ENCODE peak calls at places on chromosomes 16 and 17, in seven cellular contexts. One of them, this sample, is unnamed.

GRCh38 chr17:40448639-40449261 is 5.5 kb downstream of the IGFBP4 start:
- DNase-seq in nephron progenitor cell: no peak
- DNase-seq in lung: peak
- DNase-seq in MCF 10A: no peak
- DNase-seq in CD4-positive, alpha-beta T cell: no peak
- DNase-seq in BE2C: no peak
- DNase-seq in testis: no peak
- DNase-seq in this sample: no peak

GRCh38 chr17:8994319-8994718 is 27.0 kb upstream of the NTN1 start:
- DNase-seq in lung: peak
- DNase-seq in BE2C: peak
- DNase-seq in nephron progenitor cell: peak
- DNase-seq in CD4-positive, alpha-beta T cell: peak
- DNase-seq in MCF 10A: peak
- DNase-seq in testis: peak
- DNase-seq in this sample: peak

GRCh38 chr17:8875957-8876356 is 8.5 kb upstream of the PIK3R6 start:
- DNase-seq in lung: no peak
- DNase-seq in nephron progenitor cell: no peak
- DNase-seq in BE2C: no peak
- DNase-seq in CD4-positive, alpha-beta T cell: no peak
- DNase-seq in MCF 10A: no peak
- DNase-seq in testis: no peak
- DNase-seq in this sample: no peak

GRCh38 chr17:19897901-19898300 is 30.2 kb upstream of the ULK2 start:
- DNase-seq in nephron progenitor cell: no peak
- DNase-seq in BE2C: no peak
- DNase-seq in testis: no peak
- DNase-seq in MCF 10A: peak
- DNase-seq in CD4-positive, alpha-beta T cell: no peak
- DNase-seq in lung: no peak
- DNase-seq in this sample: no peak

GRCh38 chr17:64377769-64378282 is 12.8 kb downstream of the PECAM1 start:
- DNase-seq in MCF 10A: peak
- DNase-seq in lung: no peak
- DNase-seq in testis: no peak
- DNase-seq in CD4-positive, alpha-beta T cell: no peak
- DNase-seq in nephron progenitor cell: no peak
- DNase-seq in BE2C: no peak
- DNase-seq in this sample: no peak

GRCh38 chr17:81646869-81647600 is 9.3 kb downstream of the PDE6G start:
- DNase-seq in lung: no peak
- DNase-seq in CD4-positive, alpha-beta T cell: no peak
- DNase-seq in BE2C: no peak
- DNase-seq in testis: no peak
- DNase-seq in nephron progenitor cell: no peak
- DNase-seq in MCF 10A: no peak
- DNase-seq in this sample: no peak

GRCh38 chr17:72782985-72783701 is 309.3 kb downstream of the SLC39A11 start:
- DNase-seq in nephron progenitor cell: no peak
- DNase-seq in CD4-positive, alpha-beta T cell: no peak
- DNase-seq in lung: no peak
- DNase-seq in MCF 10A: no peak
- DNase-seq in testis: no peak
- DNase-seq in BE2C: peak
- DNase-seq in this sample: no peak

GRCh38 chr16:1309888-1310831 is 724 bp downstream of the UBE2I start:
- DNase-seq in MCF 10A: peak
- DNase-seq in nephron progenitor cell: no peak
- DNase-seq in BE2C: no peak
- DNase-seq in CD4-positive, alpha-beta T cell: no peak
- DNase-seq in testis: peak
- DNase-seq in lung: peak
- DNase-seq in this sample: no peak

GRCh38 chr17:47240375-47240764 is 13.3 kb upstream of the ITGB3 start:
- DNase-seq in CD4-positive, alpha-beta T cell: no peak
- DNase-seq in nephron progenitor cell: no peak
- DNase-seq in testis: no peak
- DNase-seq in lung: no peak
- DNase-seq in BE2C: no peak
- DNase-seq in MCF 10A: no peak
- DNase-seq in this sample: no peak

GRCh38 chr16:57476546-57477410 is 9.5 kb downstream of the DOK4 start:
- DNase-seq in lung: no peak
- DNase-seq in testis: no peak
- DNase-seq in nephron progenitor cell: no peak
- DNase-seq in MCF 10A: no peak
- DNase-seq in BE2C: peak
- DNase-seq in CD4-positive, alpha-beta T cell: no peak
- DNase-seq in this sample: no peak

GRCh38 chr16:68436581-68436980 is 11.7 kb downstream of the SMPD3 start:
- DNase-seq in lung: no peak
- DNase-seq in BE2C: no peak
- DNase-seq in CD4-positive, alpha-beta T cell: no peak
- DNase-seq in nephron progenitor cell: no peak
- DNase-seq in MCF 10A: peak
- DNase-seq in testis: no peak
- DNase-seq in this sample: no peak

GRCh38 chr17:50149425-50150353 is 788 bp downstream of the PPP1R9B start:
- DNase-seq in testis: no peak
- DNase-seq in lung: peak
- DNase-seq in CD4-positive, alpha-beta T cell: no peak
- DNase-seq in MCF 10A: peak
- DNase-seq in nephron progenitor cell: peak
- DNase-seq in BE2C: peak
- DNase-seq in this sample: peak

GRCh38 chr16:57801098-57801855 is 1.0 kb downstream of the KIFC3 start:
- DNase-seq in lung: no peak
- DNase-seq in CD4-positive, alpha-beta T cell: no peak
- DNase-seq in BE2C: no peak
- DNase-seq in testis: no peak
- DNase-seq in MCF 10A: peak
- DNase-seq in nephron progenitor cell: no peak
- DNase-seq in this sample: no peak

GRCh38 chr17:75067856-75068255 is 19.9 kb upstream of the SLC16A5 start:
- DNase-seq in testis: no peak
- DNase-seq in lung: no peak
- DNase-seq in MCF 10A: no peak
- DNase-seq in nephron progenitor cell: no peak
- DNase-seq in BE2C: no peak
- DNase-seq in CD4-positive, alpha-beta T cell: no peak
- DNase-seq in this sample: no peak

GRCh38 chr16:87174061-87174460 is 143.1 kb downstream of the C16orf95 start:
- DNase-seq in lung: no peak
- DNase-seq in BE2C: no peak
- DNase-seq in MCF 10A: no peak
- DNase-seq in testis: no peak
- DNase-seq in CD4-positive, alpha-beta T cell: no peak
- DNase-seq in nephron progenitor cell: no peak
- DNase-seq in this sample: no peak

GRCh38 chr16:67847064-67847861 is at the start of gene CENPT:
- DNase-seq in CD4-positive, alpha-beta T cell: no peak
- DNase-seq in nephron progenitor cell: no peak
- DNase-seq in MCF 10A: peak
- DNase-seq in BE2C: peak
- DNase-seq in lung: peak
- DNase-seq in testis: peak
- DNase-seq in this sample: no peak

GRCh38 chr17:60435244-60436170 is 13.2 kb downstream of the CHCT1 start:
- DNase-seq in CD4-positive, alpha-beta T cell: peak
- DNase-seq in testis: peak
- DNase-seq in nephron progenitor cell: peak
- DNase-seq in lung: peak
- DNase-seq in MCF 10A: peak
- DNase-seq in BE2C: peak
- DNase-seq in this sample: peak

GRCh38 chr16:21277927-21278706 is at the start of gene CRYM:
- DNase-seq in lung: peak
- DNase-seq in CD4-positive, alpha-beta T cell: no peak
- DNase-seq in MCF 10A: no peak
- DNase-seq in testis: peak
- DNase-seq in nephron progenitor cell: peak
- DNase-seq in BE2C: peak
- DNase-seq in this sample: peak

GRCh38 chr16:21281698-21282389 is 3.8 kb upstream of the CRYM start:
- DNase-seq in CD4-positive, alpha-beta T cell: no peak
- DNase-seq in nephron progenitor cell: no peak
- DNase-seq in testis: no peak
- DNase-seq in MCF 10A: no peak
- DNase-seq in lung: no peak
- DNase-seq in BE2C: no peak
- DNase-seq in this sample: no peak

GRCh38 chr16:21284414-21284813 is 6.3 kb upstream of the CRYM start:
- DNase-seq in testis: no peak
- DNase-seq in BE2C: no peak
- DNase-seq in MCF 10A: no peak
- DNase-seq in lung: no peak
- DNase-seq in nephron progenitor cell: no peak
- DNase-seq in CD4-positive, alpha-beta T cell: no peak
- DNase-seq in this sample: no peak

GRCh38 chr16:21279501-21279900 is 1.4 kb upstream of the CRYM start:
- DNase-seq in CD4-positive, alpha-beta T cell: no peak
- DNase-seq in BE2C: no peak
- DNase-seq in lung: no peak
- DNase-seq in testis: no peak
- DNase-seq in MCF 10A: no peak
- DNase-seq in nephron progenitor cell: no peak
- DNase-seq in this sample: no peak

DNA sequence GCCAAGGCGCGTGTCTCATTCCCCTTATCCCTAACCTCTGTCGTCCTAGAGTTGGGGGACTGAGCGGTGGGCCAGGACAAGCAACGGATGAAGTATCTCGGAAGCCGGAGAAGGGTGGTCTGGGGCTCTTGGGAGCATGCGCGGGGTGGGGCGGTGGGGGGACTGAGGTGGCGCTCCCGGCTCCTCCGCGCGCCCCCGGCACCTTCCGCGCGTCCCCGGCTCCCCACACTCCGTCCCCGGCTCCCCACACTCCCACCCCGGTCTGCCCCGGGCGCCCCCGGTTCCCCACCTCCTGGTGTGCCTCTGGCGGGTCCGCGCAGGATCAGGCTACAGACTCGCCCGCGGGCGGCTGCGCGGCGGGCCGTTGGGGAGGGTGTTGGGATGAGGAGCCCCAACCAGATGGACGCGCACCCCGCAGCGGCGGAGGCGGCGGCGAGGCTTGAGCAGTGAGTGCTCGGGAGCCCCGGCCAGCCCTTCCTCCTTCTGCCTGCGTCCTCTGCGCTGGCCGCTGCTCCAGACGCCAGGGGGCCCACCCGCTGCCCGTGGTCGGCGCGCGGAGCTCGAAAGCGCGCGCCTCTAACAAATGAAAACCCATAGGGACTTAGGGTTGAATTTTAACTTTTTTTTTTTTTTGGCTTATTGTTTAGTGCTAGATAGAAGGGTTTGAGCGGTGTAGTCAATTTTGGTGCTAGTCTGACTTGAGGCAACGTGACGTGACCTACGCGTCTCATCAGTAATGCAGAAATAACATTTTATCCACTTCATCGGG is 5.6 kb upstream of the CRYM start:
- DNase-seq in MCF 10A: no peak
- DNase-seq in CD4-positive, alpha-beta T cell: no peak
- DNase-seq in testis: peak
- DNase-seq in BE2C: peak
- DNase-seq in nephron progenitor cell: peak
- DNase-seq in lung: peak
- DNase-seq in this sample: peak
- TF ChIP-seq CTCF in MCF 10A: no peak
- TF ChIP-seq CTCF in CD4-positive, alpha-beta T cell: no peak
- TF ChIP-seq CTCF in testis: no peak
- TF ChIP-seq CTCF in BE2C: no peak
- TF ChIP-seq CTCF in nephron progenitor cell: peak
- TF ChIP-seq CTCF in lung: peak
- TF ChIP-seq CTCF in this sample: peak

GRCh38 chr17:28720247-28720996 is 637 bp downstream of the RPL23A start:
- DNase-seq in BE2C: no peak
- DNase-seq in lung: no peak
- DNase-seq in CD4-positive, alpha-beta T cell: no peak
- DNase-seq in MCF 10A: no peak
- DNase-seq in testis: no peak
- DNase-seq in nephron progenitor cell: no peak
- DNase-seq in this sample: no peak
- TF ChIP-seq CTCF in BE2C: peak
- TF ChIP-seq CTCF in lung: no peak
- TF ChIP-seq CTCF in CD4-positive, alpha-beta T cell: no peak
- TF ChIP-seq CTCF in MCF 10A: no peak
- TF ChIP-seq CTCF in testis: no peak
- TF ChIP-seq CTCF in nephron progenitor cell: no peak
- TF ChIP-seq CTCF in this sample: peak

DNA sequence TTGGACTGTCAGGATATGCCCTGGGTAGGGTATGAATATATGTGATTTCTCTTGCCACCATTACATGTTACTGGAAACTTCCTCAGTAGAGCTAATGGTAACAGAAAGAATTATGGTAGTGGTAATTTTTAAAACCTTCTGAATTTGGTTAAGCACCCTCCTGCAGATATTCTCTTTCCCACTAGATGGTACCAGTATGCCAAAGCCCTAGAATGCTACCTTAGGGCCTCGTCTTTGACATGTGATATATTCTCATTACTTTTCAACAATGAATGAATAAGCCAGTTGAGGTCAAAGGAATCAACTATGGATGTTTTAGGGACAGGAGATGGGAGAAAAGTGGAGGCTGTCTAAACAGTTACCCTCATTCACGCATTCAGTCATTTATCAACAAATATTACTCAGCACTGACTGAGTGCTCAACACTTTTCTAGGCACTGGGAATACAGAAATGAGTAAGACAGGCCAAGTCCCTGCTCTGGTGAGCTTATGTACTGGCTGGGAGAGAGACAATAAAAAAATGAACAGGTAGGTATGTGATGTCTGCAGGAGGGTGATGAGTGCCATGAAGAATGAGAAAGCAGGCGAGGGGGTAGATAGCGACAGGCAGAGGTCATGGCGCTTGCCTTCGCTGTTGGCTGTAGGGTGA is 14.7 kb downstream of the CDH13 start:
- DNase-seq in nephron progenitor cell: no peak
- DNase-seq in BE2C: no peak
- DNase-seq in testis: no peak
- DNase-seq in MCF 10A: peak
- DNase-seq in lung: no peak
- DNase-seq in CD4-positive, alpha-beta T cell: no peak
- DNase-seq in this sample: no peak
- TF ChIP-seq CTCF in nephron progenitor cell: peak
- TF ChIP-seq CTCF in BE2C: no peak
- TF ChIP-seq CTCF in testis: no peak
- TF ChIP-seq CTCF in MCF 10A: peak
- TF ChIP-seq CTCF in lung: no peak
- TF ChIP-seq CTCF in CD4-positive, alpha-beta T cell: peak
- TF ChIP-seq CTCF in this sample: no peak

GRCh38 chr16:48105456-48105855 is 50.3 kb downstream of the ABCC12 start:
- DNase-seq in MCF 10A: no peak
- DNase-seq in CD4-positive, alpha-beta T cell: no peak
- DNase-seq in lung: no peak
- DNase-seq in nephron progenitor cell: no peak
- DNase-seq in testis: no peak
- DNase-seq in BE2C: no peak
- DNase-seq in this sample: no peak
- TF ChIP-seq CTCF in MCF 10A: no peak
- TF ChIP-seq CTCF in CD4-positive, alpha-beta T cell: no peak
- TF ChIP-seq CTCF in lung: no peak
- TF ChIP-seq CTCF in nephron progenitor cell: no peak
- TF ChIP-seq CTCF in testis: no peak
- TF ChIP-seq CTCF in BE2C: no peak
- TF ChIP-seq CTCF in this sample: no peak

GRCh38 chr16:19115148-19116021 is 1.6 kb downstream of the ITPRIPL2 start:
- DNase-seq in nephron progenitor cell: no peak
- DNase-seq in BE2C: no peak
- DNase-seq in lung: no peak
- DNase-seq in testis: no peak
- DNase-seq in MCF 10A: no peak
- DNase-seq in CD4-positive, alpha-beta T cell: no peak
- DNase-seq in this sample: no peak
- TF ChIP-seq CTCF in nephron progenitor cell: no peak
- TF ChIP-seq CTCF in BE2C: no peak
- TF ChIP-seq CTCF in lung: no peak
- TF ChIP-seq CTCF in testis: no peak
- TF ChIP-seq CTCF in MCF 10A: no peak
- TF ChIP-seq CTCF in CD4-positive, alpha-beta T cell: no peak
- TF ChIP-seq CTCF in this sample: no peak